ENCODE peak calls at places on chromosomes 11 and 22, in eight cellular contexts. Y is progenitor cell of endocrine pancreas; M is lower lobe of right lung; L is head of caudate nucleus; A is CD8-positive, alpha-beta T cell; J is left ventricle myocardium superior; S is globus pallidus; E is stimulated activated CD4-positive, alpha-beta T cell treated with anti-CD3 and anti-CD28 coated beads, Interleukin-4, amount 100 ng/mL, for 48 hours. V is an unnamed sample.

GRCh38 chr22:49817359-49817758 is 10.3 kb downstream of the BRD1 start:
- DNase-seq in A (no peak), Y (no peak), M (peak), L (no peak), E (no peak), J (no peak), S (no peak), V (no peak)

GRCh38 chr11:17423533-17424310 is 35.3 kb upstream of the KCNJ11 start:
- DNase-seq in M (peak), A (no peak), L (peak), S (no peak), Y (no peak), E (no peak), J (no peak), V (no peak)

GRCh38 chr22:45444168-45444567 is 30.7 kb downstream of the RIBC2 start:
- DNase-seq in Y (no peak), E (no peak), S (no peak), L (no peak), A (no peak), M (no peak), J (no peak), V (no peak)

GRCh38 chr11:132055296-132055695 is 684.9 kb downstream of the NTM start:
- DNase-seq in J (no peak), E (no peak), S (no peak), Y (no peak), A (no peak), L (no peak), M (no peak), V (no peak)

GRCh38 chr11:78731008-78731407 is 156.3 kb upstream of the NARS2 start:
- DNase-seq in A (no peak), L (no peak), Y (no peak), M (no peak), J (no peak), E (no peak), S (no peak), V (no peak)

GRCh38 chr11:134101292-134101691 is 32.4 kb downstream of the JAM3 start:
- DNase-seq in M (no peak), L (no peak), A (no peak), E (no peak), J (no peak), Y (no peak), S (no peak), V (no peak)

GRCh38 chr11:116881153-116881552 is 43.7 kb upstream of the APOA1 start:
- DNase-seq in S (peak), A (no peak), Y (no peak), M (no peak), E (no peak), L (no peak), J (no peak), V (no peak)

GRCh38 chr11:130162733-130163132 is 3.2 kb downstream of the ST14 start:
- DNase-seq in J (no peak), S (no peak), Y (no peak), M (no peak), E (no peak), L (no peak), A (no peak), V (no peak)

GRCh38 chr11:90556612-90557011 is 333.8 kb upstream of the CHORDC1 start:
- DNase-seq in M (no peak), J (no peak), E (no peak), S (no peak), L (no peak), Y (no peak), A (no peak), V (no peak)

GRCh38 chr22:27585141-27585540 is 216.4 kb downstream of the MN1 start:
- DNase-seq in Y (no peak), J (no peak), L (no peak), M (no peak), S (no peak), E (no peak), A (no peak), V (no peak)

GRCh38 chr11:34223021-34223813 is 117.8 kb downstream of the NAT10 start:
- DNase-seq in L (no peak), Y (no peak), M (no peak), J (peak), E (no peak), S (no peak), A (no peak), V (no peak)

GRCh38 chr11:44623716-44624491 is 58.4 kb downstream of the CD82 start:
- DNase-seq in Y (peak), A (no peak), E (no peak), J (peak), L (peak), S (no peak), M (no peak), V (peak)

GRCh38 chr11:111764621-111765020 is 1.6 kb downstream of the PPP2R1B start:
- DNase-seq in Y (no peak), L (no peak), E (no peak), J (no peak), S (peak), M (no peak), A (no peak), V (no peak)

GRCh38 chr11:11748706-11749365 is 92.9 kb upstream of the USP47 start:
- DNase-seq in J (no peak), L (no peak), M (no peak), S (no peak), Y (no peak), A (no peak), E (no peak), V (no peak)

GRCh38 chr11:104078995-104079394 is 42.6 kb downstream of the DDI1 start:
- DNase-seq in A (no peak), Y (no peak), E (no peak), M (no peak), S (no peak), L (no peak), J (no peak), V (no peak)

GRCh38 chr11:44637477-44637876 is 72.0 kb downstream of the CD82 start:
- DNase-seq in M (no peak), L (no peak), E (no peak), Y (no peak), A (no peak), S (no peak), J (no peak), V (no peak)

GRCh38 chr22:37126383-37126782 is 16.9 kb upstream of the TMPRSS6 start:
- DNase-seq in M (no peak), J (no peak), A (no peak), L (no peak), Y (no peak), E (no peak), S (no peak), V (no peak)

GRCh38 chr11:115745041-115745440 is 240.8 kb upstream of the CADM1 start:
- DNase-seq in L (no peak), J (no peak), E (no peak), M (no peak), Y (no peak), A (no peak), S (no peak), V (no peak)

GRCh38 chr11:126328938-126329643 is 25.2 kb downstream of the DCPS start:
- DNase-seq in M (no peak), Y (no peak), L (no peak), E (no peak), S (no peak), A (no peak), J (no peak), V (no peak)

GRCh38 chr11:46238078-46238966 is 39.1 kb upstream of the CREB3L1 start:
- DNase-seq in S (no peak), L (peak), Y (peak), J (peak), E (peak), M (peak), A (peak), V (peak)

GRCh38 chr11:128342511-128343133 is 244.7 kb downstream of the ETS1 start:
- DNase-seq in S (no peak), E (peak), J (peak), L (no peak), M (peak), A (peak), Y (no peak), V (no peak)

GRCh38 chr11:133955945-133956421 is 785 bp downstream of the IGSF9B start:
- DNase-seq in L (no peak), M (no peak), J (peak), S (no peak), Y (no peak), E (no peak), A (no peak), V (no peak)

GRCh38 chr11:1306186-1307162 is 3.0 kb downstream of the TOLLIP start:
- DNase-seq in S (no peak), E (no peak), Y (no peak), J (peak), A (no peak), M (no peak), L (no peak), V (no peak)

GRCh38 chr11:2525941-2526807 is 81.4 kb downstream of the KCNQ1 start:
- DNase-seq in S (no peak), A (no peak), M (peak), L (peak), J (peak), E (no peak), Y (peak), V (peak)

GRCh38 chr11:9615031-9615451 is 41.6 kb downstream of the WEE1 start:
- DNase-seq in E (no peak), Y (no peak), J (no peak), S (no peak), A (no peak), M (no peak), L (no peak), V (no peak)

GRCh38 chr22:44380716-44381500 is 68.2 kb upstream of the SHISAL1 start:
- DNase-seq in L (no peak), E (no peak), M (peak), J (peak), Y (no peak), A (no peak), S (no peak), V (no peak)

GRCh38 chr11:14645247-14645912 is 1.8 kb downstream of the PDE3B start:
- DNase-seq in A (no peak), S (no peak), M (no peak), J (no peak), Y (no peak), L (no peak), E (no peak), V (no peak)

GRCh38 chr22:39238966-39239510 is 5.7 kb downstream of the PDGFB start:
- DNase-seq in J (no peak), L (no peak), A (no peak), M (no peak), E (no peak), S (no peak), Y (no peak), V (no peak)

GRCh38 chr22:42438293-42438650 is 6.1 kb upstream of the NFAM1 start:
- DNase-seq in E (no peak), M (no peak), Y (no peak), J (no peak), S (no peak), L (no peak), A (no peak), V (no peak)

GRCh38 chr22:17085277-17086091 is 684 bp downstream of the IL17RA start:
- DNase-seq in J (peak), A (no peak), Y (no peak), M (peak), S (no peak), L (peak), E (no peak), V (peak)

GRCh38 chr11:37952035-37952434 is 1354.0 kb upstream of the RAG2 start:
- DNase-seq in E (no peak), A (no peak), J (no peak), M (no peak), S (no peak), Y (no peak), L (no peak), V (no peak)

GRCh38 chr11:14270690-14271542 is 88.1 kb downstream of the RRAS2 start:
- DNase-seq in Y (no peak), J (no peak), L (peak), M (no peak), S (peak), A (no peak), E (no peak), V (no peak)